ENCODE peak calls at places on chromosomes 2 and 18, in six cellular contexts. V is GM18507; J is epithelial cell of esophagus; P is stimulated activated CD4-positive, alpha-beta T cell treated with anti-CD3 and anti-CD28 coated beads, Interleukin-4, amount 100 ng/mL, for 4 hours; R is T-helper 9 cell; E is stimulated activated CD8-positive, alpha-beta memory T cell treated with anti-CD3 and anti-CD28 coated beads, Interleukin-15, amount 100 ng/mL, for 24 hours. B is an unnamed sample.

GRCh38 chr2:152646775-152647174 is 70.5 kb downstream of the PRPF40A start:
- DNase-seq in J (peak; percentile 92), E (no peak), P (no peak), V (no peak), R (no peak), B (peak; percentile 59)

GRCh38 chr2:60972889-60973656 is 44.4 kb upstream of the PEX13 start:
- DNase-seq in P (no peak), V (no peak), E (no peak), R (no peak), J (no peak), B (no peak)

GRCh38 chr2:203532957-203533695 is 2.0 kb downstream of the RAPH1 start:
- DNase-seq in J (peak; percentile 19), E (no peak), V (no peak), P (no peak), R (no peak), B (no peak)

GRCh38 chr18:22796069-22796468 is 137.1 kb upstream of the RBBP8 start:
- DNase-seq in R (no peak), P (no peak), E (no peak), V (no peak), J (peak; percentile 24), B (no peak)

GRCh38 chr18:51862311-51862710 is 477.7 kb upstream of the DCC start:
- DNase-seq in J (no peak), V (no peak), P (no peak), E (no peak), R (no peak), B (no peak)

GRCh38 chr2:165079432-165079831 is 124.1 kb upstream of the SLC38A11 start:
- DNase-seq in E (no peak), R (no peak), P (no peak), J (no peak), V (no peak), B (no peak)

GRCh38 chr2:200765995-200766660 is 45.6 kb upstream of the BZW1 start:
- DNase-seq in V (no peak), R (no peak), J (peak; percentile 80), E (no peak), P (no peak), B (no peak)

GRCh38 chr2:191831410-191831994 is 15.4 kb downstream of the CAVIN2 start:
- DNase-seq in P (no peak), J (no peak), V (no peak), R (no peak), E (no peak), B (no peak)

GRCh38 chr2:221551864-221552263 is 20.2 kb downstream of the EPHA4 start:
- DNase-seq in P (no peak), J (no peak), R (no peak), V (no peak), E (no peak), B (no peak)

GRCh38 chr2:12723741-12724463 is 7.2 kb downstream of the TRIB2 start:
- DNase-seq in J (peak; percentile 22), E (no peak), V (no peak), P (no peak), R (no peak), B (no peak)

GRCh38 chr2:134137182-134137595 is 116.7 kb upstream of the MGAT5 start:
- DNase-seq in E (no peak), V (no peak), R (no peak), J (peak; percentile 94), P (no peak), B (peak; percentile 61)

GRCh38 chr2:39380525-39381150 is 56.4 kb downstream of the MAP4K3 start:
- DNase-seq in V (no peak), J (no peak), R (no peak), P (no peak), E (no peak), B (no peak)

GRCh38 chr2:9235388-9236344 is 29.1 kb downstream of the ASAP2 start:
- DNase-seq in V (no peak), E (no peak), P (no peak), J (peak; percentile 74), R (no peak), B (peak; percentile 61)

GRCh38 chr18:42706618-42707017 is 408.9 kb downstream of the RIT2 start:
- DNase-seq in R (no peak), J (peak; percentile 93), P (no peak), V (no peak), E (no peak), B (no peak)

GRCh38 chr2:11742702-11743530 is 3.5 kb upstream of the LPIN1 start:
- DNase-seq in V (no peak), E (no peak), R (no peak), P (no peak), J (no peak), B (no peak)

GRCh38 chr2:204468689-204469429 is 76.4 kb upstream of the PARD3B start:
- DNase-seq in J (peak; percentile 66), V (no peak), R (no peak), P (no peak), E (no peak), B (peak; percentile 40)

GRCh38 chr2:187853413-187853812 is 299.2 kb upstream of the TFPI start:
- DNase-seq in P (no peak), E (no peak), V (no peak), R (no peak), J (no peak), B (no peak)

GRCh38 chr2:118387509-118387908 is 299.2 kb downstream of the INSIG2 start:
- DNase-seq in V (no peak), P (no peak), R (no peak), J (peak; percentile 92), E (no peak), B (peak; percentile 33)

GRCh38 chr18:33062834-33063364 is 290.1 kb upstream of the KLHL14 start:
- DNase-seq in V (no peak), R (no peak), P (no peak), J (no peak), E (no peak), B (no peak)

GRCh38 chr18:25831226-25831828 is 259.1 kb downstream of the SS18 start:
- DNase-seq in R (no peak), E (no peak), P (no peak), J (no peak), V (no peak), B (no peak)

GRCh38 chr2:50769416-50769815 is 262.5 kb downstream of the NRXN1 start:
- DNase-seq in E (no peak), J (no peak), V (no peak), R (no peak), P (no peak), B (no peak)

GRCh38 chr2:233051241-233052149 is 8.6 kb upstream of the INPP5D start:
- DNase-seq in R (no peak), E (no peak), P (no peak), J (peak; percentile 89), V (no peak), B (no peak)

GRCh38 chr18:49898421-49898820 is 85.1 kb upstream of the ACAA2 start:
- DNase-seq in J (peak; percentile 81), P (peak; percentile 3), E (peak; percentile 5), R (peak; percentile 58), V (peak; percentile 18), B (peak; percentile 61)

GRCh38 chr2:152019732-152020131 is 79.1 kb downstream of the CACNB4 start:
- DNase-seq in E (no peak), V (no peak), P (no peak), J (no peak), R (no peak), B (no peak)

GRCh38 chr2:174120346-174120745 is 128.0 kb downstream of the OLA1 start:
- DNase-seq in V (no peak), E (no peak), P (no peak), R (no peak), J (peak; percentile 76), B (no peak)

GRCh38 chr2:96325884-96326255 is 753 bp downstream of the ITPRIPL1 start:
- DNase-seq in J (no peak), V (no peak), P (peak; percentile 43), R (peak; percentile 38), E (no peak), B (no peak)

GRCh38 chr2:138275881-138276280 is 225.7 kb upstream of the SPOPL start:
- DNase-seq in V (no peak), R (no peak), P (no peak), J (peak; percentile 60), E (no peak), B (no peak)

B was measured in HFF-Myc.